ENCODE peak calls at places on chromosomes 1 and 21, in six cellular contexts. N is HCT116, Z is H1, U is GM12878, W is HepG2, T is K562. M is an unnamed sample.

GRCh38 chr1:234437423-234438171 is 41.4 kb downstream of the TARBP1 start:
- DNase-seq in N (no peak), Z (no peak), U (no peak), W (peak; percentile 9), T (no peak), M (no peak)

GRCh38 chr1:226825037-226825745 is 45.2 kb upstream of the PSEN2 start:
- DNase-seq in N (no peak), Z (no peak), U (peak; percentile 31), W (no peak), T (no peak), M (no peak)

GRCh38 chr1:29256979-29257804 is 20.9 kb downstream of the PTPRU start:
- DNase-seq in N (no peak), Z (no peak), U (no peak), W (no peak), T (peak; percentile 37), M (peak; percentile 74)

GRCh38 chr1:10189659-10190058 is 20.7 kb upstream of the KIF1B start:
- DNase-seq in N (no peak), Z (no peak), U (peak; percentile 37), W (no peak), T (no peak), M (no peak)

GRCh38 chr21:32001390-32001789 is 128.6 kb downstream of the HUNK start:
- DNase-seq in N (no peak), Z (no peak), U (no peak), W (peak; percentile 76), T (no peak), M (no peak)

GRCh38 chr1:186463511-186463910 is 2.6 kb upstream of the PDC start:
- DNase-seq in N (no peak), Z (no peak), U (no peak), W (no peak), T (no peak), M (peak; percentile 28)

GRCh38 chr1:36088577-36089392 is at the start of gene ADPRS:
- DNase-seq in N (peak; percentile 75), Z (peak; percentile 96), U (peak; percentile 52), W (peak; percentile 73), T (peak; percentile 97), M (peak; percentile 94)

GRCh38 chr21:45931397-45931969 is 50.1 kb upstream of the COL6A1 start:
- DNase-seq in N (no peak), Z (no peak), U (no peak), W (no peak), T (no peak), M (no peak)

GRCh38 chr1:18965206-18966173 is 9.0 kb upstream of the IFFO2 start:
- DNase-seq in N (no peak), Z (no peak), U (no peak), W (no peak), T (no peak), M (peak; percentile 71)

GRCh38 chr21:41322496-41323382 is 6.1 kb downstream of the FAM3B start:
- DNase-seq in N (no peak), Z (no peak), U (no peak), W (peak; percentile 99), T (no peak), M (no peak)

GRCh38 chr1:205444931-205445652 is 10.8 kb downstream of the BLACAT1 start:
- DNase-seq in N (no peak), Z (peak; percentile 77), U (no peak), W (no peak), T (peak; percentile 26), M (peak; percentile 99)

GRCh38 chr1:223723351-223723904 is 11.1 kb downstream of the CAPN2 start:
- DNase-seq in N (no peak), Z (no peak), U (no peak), W (no peak), T (no peak), M (no peak)

GRCh38 chr1:3381901-3382300 is 72.6 kb upstream of the ARHGEF16 start:
- DNase-seq in N (no peak), Z (no peak), U (no peak), W (no peak), T (no peak), M (no peak)

GRCh38 chr1:175209493-175209921 is 16.9 kb upstream of the KIAA0040 start:
- DNase-seq in N (no peak), Z (no peak), U (no peak), W (no peak), T (no peak), M (no peak)

GRCh38 chr1:225441314-225442119 is 13.7 kb upstream of the LBR start:
- DNase-seq in N (no peak), Z (no peak), U (no peak), W (peak; percentile 87), T (no peak), M (no peak)

GRCh38 chr1:31583995-31584868 is 7.9 kb downstream of the TINAGL1 start:
- DNase-seq in N (no peak), Z (peak; percentile 41), U (no peak), W (peak; percentile 80), T (no peak), M (no peak)

DNA sequence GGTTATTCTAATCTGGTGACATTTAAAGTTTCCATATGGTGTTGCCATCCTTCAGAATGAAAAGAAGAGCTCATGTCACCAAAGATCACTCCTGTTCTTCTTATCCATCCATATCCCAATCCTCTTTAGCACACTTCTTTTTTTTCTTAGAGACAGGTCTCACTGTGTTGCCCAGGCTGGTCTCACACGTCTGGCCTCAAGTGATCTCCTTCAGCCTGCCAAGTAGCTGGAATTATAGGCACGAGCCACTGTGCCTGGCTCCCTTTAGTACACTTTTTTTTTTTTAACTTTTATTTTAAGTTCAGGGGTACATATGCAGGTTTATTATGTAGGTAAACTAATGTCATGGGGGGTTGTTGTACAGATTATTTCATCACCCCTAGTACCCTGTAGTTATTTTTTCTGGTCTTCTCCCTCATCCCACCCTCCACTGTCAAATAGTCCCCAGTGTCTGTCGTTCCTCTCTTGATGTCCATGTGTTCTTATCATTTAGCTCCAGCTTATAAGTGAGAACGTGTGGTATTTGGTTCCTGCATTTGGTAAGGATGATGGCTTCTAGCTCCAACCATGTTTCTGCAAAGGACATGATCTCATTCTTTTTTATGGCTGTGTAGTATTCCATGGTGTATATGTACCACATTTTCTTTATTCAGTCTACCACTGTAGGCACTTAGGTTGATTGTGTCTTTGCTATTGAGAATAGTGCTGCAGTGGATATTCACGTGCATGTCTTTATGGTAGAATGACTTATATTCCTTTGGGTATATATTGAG is 40.6 kb downstream of the CTTNBP2NL start:
- DNase-seq in N (no peak), Z (no peak), U (no peak), W (no peak), T (no peak), M (no peak)
- TF ChIP-seq YY1 in N (no peak), Z (no peak), U (no peak), W (no peak), T (no peak), M (no peak)

GRCh38 chr1:81165963-81166362 is 634.8 kb upstream of the ADGRL2 start:
- DNase-seq in N (no peak), Z (no peak), U (no peak), W (no peak), T (no peak), M (no peak)

GRCh38 chr1:81157686-81158085 is 643.0 kb upstream of the ADGRL2 start:
- DNase-seq in N (no peak), Z (no peak), U (no peak), W (no peak), T (no peak), M (no peak)

GRCh38 chr1:81155131-81155530 is 645.6 kb upstream of the ADGRL2 start:
- DNase-seq in N (no peak), Z (no peak), U (no peak), W (no peak), T (no peak), M (no peak)

GRCh38 chr1:81158592-81158991 is 642.1 kb upstream of the ADGRL2 start:
- DNase-seq in N (no peak), Z (no peak), U (no peak), W (no peak), T (no peak), M (no peak)

GRCh38 chr1:81160696-81161095 is 640.0 kb upstream of the ADGRL2 start:
- DNase-seq in N (no peak), Z (no peak), U (no peak), W (no peak), T (no peak), M (no peak)
- H3K9ac ChIP-seq in N (no peak overlapping the region), Z (no peak overlapping the region), U (no peak overlapping the region), W (no peak overlapping the region), T (no peak overlapping the region), M (no peak overlapping the region)

DNA sequence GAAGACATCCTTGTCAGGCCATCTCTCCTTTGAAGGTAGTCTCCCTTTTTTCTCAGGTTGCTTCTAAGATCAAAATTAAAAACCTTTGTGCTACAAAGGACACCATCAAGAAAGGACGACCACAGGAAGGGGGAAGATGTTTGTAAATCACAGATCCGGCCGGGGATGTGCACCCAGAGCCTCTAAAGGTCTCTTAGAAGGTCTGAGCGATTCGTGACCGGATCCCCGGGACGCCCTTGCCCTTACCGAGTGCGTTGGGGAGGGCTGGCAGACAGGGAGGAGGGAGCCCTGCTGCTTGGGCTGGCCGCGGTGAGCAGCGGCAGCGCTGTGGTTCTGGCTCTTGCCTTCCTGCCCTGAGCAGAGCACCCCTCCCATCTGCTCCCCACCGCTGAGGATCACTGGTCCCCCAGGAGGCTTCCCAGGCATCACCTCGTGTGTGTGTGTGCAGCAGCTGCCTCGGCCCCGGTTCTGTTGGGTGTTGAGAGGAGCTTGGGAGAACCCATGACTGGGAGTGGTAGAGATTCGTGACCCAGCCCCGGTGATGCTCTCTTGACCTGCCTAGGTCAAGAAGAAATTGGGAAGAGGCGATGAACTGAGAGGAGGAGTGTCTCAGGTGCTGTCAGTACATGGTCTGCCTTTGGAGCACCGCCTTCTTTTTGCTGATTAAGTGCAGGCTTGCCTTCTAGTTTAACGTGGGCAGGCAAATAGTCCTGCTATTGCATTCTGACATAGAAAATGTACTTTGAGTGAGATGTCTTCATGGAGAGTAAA is 34.5 kb downstream of the AGPAT3 start:
- DNase-seq in N (no peak), Z (no peak), U (no peak), W (no peak), T (no peak), M (no peak)
- TF ChIP-seq ZNF274 in N (no peak), Z (no peak), U (no peak), W (no peak), T (no peak), M (no peak)

DNA sequence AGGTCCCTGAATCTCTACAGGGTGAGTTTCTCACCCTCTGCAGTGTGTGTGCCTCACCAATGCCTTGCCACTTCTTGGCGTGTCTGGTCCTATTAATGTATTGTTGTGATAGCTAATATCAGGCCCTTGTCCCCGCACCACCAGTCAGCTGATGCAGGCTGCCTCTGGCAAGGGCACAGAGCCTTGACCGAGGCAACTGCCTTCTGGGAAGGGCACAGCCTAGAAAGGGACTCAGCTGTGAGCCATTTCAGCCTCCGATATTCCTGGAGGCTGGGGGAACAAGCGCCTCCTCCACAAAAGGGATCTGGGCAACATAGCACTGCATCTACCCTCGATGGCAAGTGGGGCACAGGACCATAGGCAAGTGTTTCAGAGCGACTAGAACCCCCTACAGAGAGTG is 27.0 kb downstream of the IL10RB start:
- DNase-seq in N (no peak), Z (no peak), U (no peak), W (no peak), T (no peak), M (no peak)
- TF ChIP-seq YY1 in N (no peak), Z (no peak), U (no peak), W (no peak), T (no peak), M (no peak)

M was measured in NT2/D1.